ENCODE peak calls at places on chromosomes 12 and 14, in five cellular contexts. One of them, this sample, is unnamed.

GRCh38 chr12:104494816-104495158 is 38.0 kb downstream of the CHST11 start:
- DNase-seq in cardiac muscle cell: no peak
- DNase-seq in colonic mucosa: no peak
- DNase-seq in AG10803: no peak
- DNase-seq in A549: no peak
- DNase-seq in this sample: no peak

GRCh38 chr12:30795660-30796507 is 41.1 kb upstream of the CAPRIN2 start:
- DNase-seq in cardiac muscle cell: peak
- DNase-seq in colonic mucosa: peak
- DNase-seq in AG10803: peak
- DNase-seq in A549: peak
- DNase-seq in this sample: peak

GRCh38 chr12:19223018-19223417 is 93.5 kb downstream of the PLEKHA5 start:
- DNase-seq in cardiac muscle cell: no peak
- DNase-seq in colonic mucosa: no peak
- DNase-seq in AG10803: no peak
- DNase-seq in A549: peak
- DNase-seq in this sample: no peak

GRCh38 chr12:124737040-124737419 is 126.6 kb downstream of the SCARB1 start:
- DNase-seq in cardiac muscle cell: no peak
- DNase-seq in colonic mucosa: no peak
- DNase-seq in AG10803: no peak
- DNase-seq in A549: no peak
- DNase-seq in this sample: no peak

GRCh38 chr12:92237262-92237661 is 91.6 kb upstream of the BTG1 start:
- DNase-seq in cardiac muscle cell: no peak
- DNase-seq in colonic mucosa: no peak
- DNase-seq in AG10803: no peak
- DNase-seq in A549: no peak
- DNase-seq in this sample: no peak

GRCh38 chr12:105253882-105254513 is 18.0 kb upstream of the APPL2 start:
- DNase-seq in cardiac muscle cell: no peak
- DNase-seq in colonic mucosa: no peak
- DNase-seq in AG10803: peak
- DNase-seq in A549: peak
- DNase-seq in this sample: no peak

GRCh38 chr14:103199141-103199540 is 75.9 kb downstream of the TNFAIP2 start:
- DNase-seq in cardiac muscle cell: no peak
- DNase-seq in colonic mucosa: no peak
- DNase-seq in AG10803: peak
- DNase-seq in A549: peak
- DNase-seq in this sample: no peak

GRCh38 chr14:39680777-39681176 is 248.5 kb upstream of the FBXO33 start:
- DNase-seq in cardiac muscle cell: no peak
- DNase-seq in colonic mucosa: no peak
- DNase-seq in AG10803: no peak
- DNase-seq in A549: no peak
- DNase-seq in this sample: no peak

GRCh38 chr12:96487634-96488033 is 1.7 kb upstream of the CFAP54 start:
- DNase-seq in cardiac muscle cell: no peak
- DNase-seq in colonic mucosa: no peak
- DNase-seq in AG10803: no peak
- DNase-seq in A549: no peak
- DNase-seq in this sample: no peak

GRCh38 chr14:94748667-94749347 is 21.1 kb downstream of the GSC start:
- DNase-seq in cardiac muscle cell: peak
- DNase-seq in colonic mucosa: no peak
- DNase-seq in AG10803: no peak
- DNase-seq in A549: peak
- DNase-seq in this sample: peak

GRCh38 chr12:132030367-132031038 is 80.8 kb downstream of the EP400 start:
- DNase-seq in cardiac muscle cell: no peak
- DNase-seq in colonic mucosa: no peak
- DNase-seq in AG10803: peak
- DNase-seq in A549: no peak
- DNase-seq in this sample: no peak

GRCh38 chr14:95238674-95239313 is 80.9 kb downstream of the CLMN start:
- DNase-seq in cardiac muscle cell: no peak
- DNase-seq in colonic mucosa: no peak
- DNase-seq in AG10803: no peak
- DNase-seq in A549: no peak
- DNase-seq in this sample: no peak

GRCh38 chr14:101502761-101503392 is 58.4 kb upstream of the DIO3 start:
- DNase-seq in cardiac muscle cell: no peak
- DNase-seq in colonic mucosa: no peak
- DNase-seq in AG10803: no peak
- DNase-seq in A549: no peak
- DNase-seq in this sample: peak

GRCh38 chr12:38904932-38905479 is 385 bp downstream of the CPNE8 start:
- DNase-seq in cardiac muscle cell: no peak
- DNase-seq in colonic mucosa: peak
- DNase-seq in AG10803: peak
- DNase-seq in A549: peak
- DNase-seq in this sample: peak

GRCh38 chr12:128111333-128111732 is 155.6 kb upstream of the TMEM132C start:
- DNase-seq in cardiac muscle cell: no peak
- DNase-seq in colonic mucosa: no peak
- DNase-seq in AG10803: no peak
- DNase-seq in A549: no peak
- DNase-seq in this sample: no peak

GRCh38 chr12:30827406-30828055 is 72.8 kb upstream of the CAPRIN2 start:
- DNase-seq in cardiac muscle cell: no peak
- DNase-seq in colonic mucosa: no peak
- DNase-seq in AG10803: no peak
- DNase-seq in A549: no peak
- DNase-seq in this sample: no peak

GRCh38 chr12:67807808-67808207 is 159.3 kb downstream of the DYRK2 start:
- DNase-seq in cardiac muscle cell: no peak
- DNase-seq in colonic mucosa: no peak
- DNase-seq in AG10803: peak
- DNase-seq in A549: no peak
- DNase-seq in this sample: no peak

GRCh38 chr12:13234045-13234641 is 37.6 kb downstream of the EMP1 start:
- DNase-seq in cardiac muscle cell: peak
- DNase-seq in colonic mucosa: peak
- DNase-seq in AG10803: peak
- DNase-seq in A549: peak
- DNase-seq in this sample: peak

DNA sequence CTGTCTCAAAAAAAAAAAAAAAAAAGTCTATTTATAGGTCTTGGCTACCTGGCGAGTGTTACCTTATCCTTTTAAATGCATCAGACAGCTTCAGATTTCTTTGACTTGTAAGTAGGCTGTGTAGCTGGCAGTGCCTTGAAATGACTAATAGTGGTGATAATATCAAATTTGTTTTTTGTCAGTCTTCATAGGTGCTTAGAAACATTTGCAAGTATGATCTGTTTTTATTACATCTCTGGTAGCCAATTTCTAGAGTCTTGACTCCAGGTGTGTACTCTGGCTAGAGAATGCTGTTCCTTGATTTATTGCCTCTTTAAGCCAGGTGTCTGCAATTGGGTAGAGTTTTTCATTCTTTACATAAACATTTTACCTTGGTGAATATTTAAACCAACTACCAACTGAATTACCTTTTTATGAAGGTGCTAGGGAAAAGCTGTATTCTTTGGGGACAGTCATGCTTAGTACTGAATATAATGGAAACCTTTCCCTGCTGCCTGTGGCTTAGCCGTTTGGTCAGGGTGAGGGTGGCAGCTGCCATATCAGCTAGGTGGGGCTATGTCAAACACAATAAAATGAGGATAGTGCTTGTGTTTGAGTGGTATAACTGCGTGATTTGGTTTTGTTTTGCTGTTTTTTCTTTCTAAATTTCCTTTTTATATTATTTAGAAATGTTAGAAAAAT is 32.7 kb downstream of the MLXIP start:
- DNase-seq in cardiac muscle cell: no peak
- DNase-seq in colonic mucosa: peak
- DNase-seq in AG10803: no peak
- DNase-seq in A549: no peak
- DNase-seq in this sample: no peak
- TF ChIP-seq CTCF in cardiac muscle cell: no peak
- TF ChIP-seq CTCF in colonic mucosa: no peak
- TF ChIP-seq CTCF in AG10803: no peak
- TF ChIP-seq CTCF in A549: no peak
- TF ChIP-seq CTCF in this sample: no peak

GRCh38 chr14:92880851-92881250 is 42.1 kb upstream of the CHGA start:
- DNase-seq in cardiac muscle cell: peak
- DNase-seq in colonic mucosa: no peak
- DNase-seq in AG10803: peak
- DNase-seq in A549: peak
- DNase-seq in this sample: no peak
- TF ChIP-seq CTCF in cardiac muscle cell: peak
- TF ChIP-seq CTCF in colonic mucosa: no peak
- TF ChIP-seq CTCF in AG10803: peak
- TF ChIP-seq CTCF in A549: peak
- TF ChIP-seq CTCF in this sample: no peak

GRCh38 chr14:86675059-86675458 is 1145.1 kb downstream of the FLRT2 start:
- DNase-seq in cardiac muscle cell: no peak
- DNase-seq in colonic mucosa: no peak
- DNase-seq in AG10803: no peak
- DNase-seq in A549: no peak
- DNase-seq in this sample: no peak
- TF ChIP-seq CTCF in cardiac muscle cell: no peak
- TF ChIP-seq CTCF in colonic mucosa: no peak
- TF ChIP-seq CTCF in AG10803: no peak
- TF ChIP-seq CTCF in A549: no peak
- TF ChIP-seq CTCF in this sample: no peak

GRCh38 chr14:37232907-37233481 is 35.3 kb downstream of the MIPOL1 start:
- DNase-seq in cardiac muscle cell: peak
- DNase-seq in colonic mucosa: no peak
- DNase-seq in AG10803: peak
- DNase-seq in A549: peak
- DNase-seq in this sample: no peak
- TF ChIP-seq CTCF in cardiac muscle cell: peak
- TF ChIP-seq CTCF in colonic mucosa: peak
- TF ChIP-seq CTCF in AG10803: peak
- TF ChIP-seq CTCF in A549: peak
- TF ChIP-seq CTCF in this sample: peak

GRCh38 chr12:45718306-45718705 is 11.2 kb upstream of the ARID2 start:
- DNase-seq in cardiac muscle cell: no peak
- DNase-seq in colonic mucosa: no peak
- DNase-seq in AG10803: no peak
- DNase-seq in A549: no peak
- DNase-seq in this sample: no peak

GRCh38 chr12:45712319-45712718 is 17.2 kb upstream of the ARID2 start:
- DNase-seq in cardiac muscle cell: no peak
- DNase-seq in colonic mucosa: no peak
- DNase-seq in AG10803: no peak
- DNase-seq in A549: no peak
- DNase-seq in this sample: no peak

GRCh38 chr12:45708901-45709300 is 20.6 kb upstream of the ARID2 start:
- DNase-seq in cardiac muscle cell: no peak
- DNase-seq in colonic mucosa: no peak
- DNase-seq in AG10803: no peak
- DNase-seq in A549: no peak
- DNase-seq in this sample: no peak

GRCh38 chr12:45708363-45708762 is 21.1 kb upstream of the ARID2 start:
- DNase-seq in cardiac muscle cell: no peak
- DNase-seq in colonic mucosa: no peak
- DNase-seq in AG10803: no peak
- DNase-seq in A549: no peak
- DNase-seq in this sample: no peak

DNA sequence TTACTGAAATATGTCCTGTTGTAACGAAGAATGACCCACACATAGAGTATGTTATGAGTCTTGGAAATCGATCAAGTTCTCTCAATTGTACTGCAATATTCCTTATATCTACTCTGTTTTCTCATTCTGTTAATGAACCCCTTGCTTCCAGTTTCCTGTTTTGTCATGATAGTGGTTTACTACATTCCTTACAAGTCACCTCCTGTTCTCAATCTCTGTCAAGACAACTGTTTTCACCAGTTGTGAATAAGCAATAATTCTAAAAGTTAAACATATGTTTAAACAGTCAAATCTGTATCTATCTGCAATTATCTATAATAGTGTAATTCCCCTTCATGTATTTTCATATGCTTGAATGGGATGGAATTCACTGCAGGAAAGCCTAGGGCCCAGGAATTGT is 16.4 kb upstream of the ARID2 start:
- DNase-seq in cardiac muscle cell: no peak
- DNase-seq in colonic mucosa: no peak
- DNase-seq in AG10803: peak
- DNase-seq in A549: no peak
- DNase-seq in this sample: no peak
- TF ChIP-seq CTCF in cardiac muscle cell: no peak
- TF ChIP-seq CTCF in colonic mucosa: no peak
- TF ChIP-seq CTCF in AG10803: no peak
- TF ChIP-seq CTCF in A549: no peak
- TF ChIP-seq CTCF in this sample: no peak